ENCODE peak calls at places on chromosome 11, in ten cellular contexts. Q is Panc1; V is ovary; A is Calu3; G is WTC11; I is sigmoid colon; E is left lung; R is fibroblast of the aortic adventitia; D is stomach; M is CD8-positive, alpha-beta T cell. K is an unnamed sample.

GRCh38 chr11:16603890-16604783 is 134.3 kb upstream of the C11orf58 start:
- DNase-seq in Q (no peak), V (no peak), A (peak; percentile 51), G (peak; percentile 49), I (peak; percentile 65), E (peak; percentile 44), R (no peak), D (peak; percentile 35), M (no peak), K (peak; percentile 86)

GRCh38 chr11:86799680-86800075 is 664 bp upstream of the PRSS23 start:
- DNase-seq in Q (no peak), V (peak; percentile 24), A (no peak), G (peak; percentile 39), I (peak; percentile 78), E (no peak), R (no peak), D (no peak), M (no peak), K (no peak)

GRCh38 chr11:22459053-22459452 is 120.9 kb downstream of the SLC17A6 start:
- DNase-seq in Q (no peak), V (no peak), A (no peak), G (no peak), I (no peak), E (no peak), R (peak; percentile 16), D (no peak), M (no peak), K (no peak)

GRCh38 chr11:78460468-78460867 is 42.8 kb upstream of the GAB2 start:
- DNase-seq in Q (no peak), V (no peak), A (no peak), G (no peak), I (no peak), E (no peak), R (peak; percentile 9), D (no peak), M (no peak), K (no peak)

GRCh38 chr11:129694966-129695365 is 120.7 kb upstream of the TMEM45B start:
- DNase-seq in Q (no peak), V (no peak), A (no peak), G (no peak), I (no peak), E (no peak), R (no peak), D (no peak), M (no peak), K (no peak)

GRCh38 chr11:61028135-61028729 is 56.8 kb downstream of the CD6 start:
- DNase-seq in Q (no peak), V (no peak), A (peak; percentile 48), G (no peak), I (peak; percentile 51), E (no peak), R (no peak), D (peak; percentile 57), M (peak; percentile 78), K (no peak)

GRCh38 chr11:133530501-133530835 is 1.8 kb downstream of the OPCML start:
- DNase-seq in Q (no peak), V (no peak), A (no peak), G (peak; percentile 70), I (no peak), E (no peak), R (no peak), D (no peak), M (no peak), K (no peak)

GRCh38 chr11:77346906-77347603 is 45.6 kb upstream of the GDPD4 start:
- DNase-seq in Q (no peak), V (no peak), A (no peak), G (no peak), I (no peak), E (no peak), R (peak; percentile 43), D (no peak), M (no peak), K (no peak)

GRCh38 chr11:1786466-1786865 is 22.7 kb upstream of the CTSD start:
- DNase-seq in Q (no peak), V (no peak), A (no peak), G (no peak), I (no peak), E (no peak), R (no peak), D (no peak), M (no peak), K (no peak)

GRCh38 chr11:1782831-1783724 is 19.4 kb upstream of the CTSD start:
- DNase-seq in Q (peak; percentile 66), V (no peak), A (no peak), G (no peak), I (no peak), E (peak; percentile 75), R (peak; percentile 11), D (no peak), M (no peak), K (no peak)

GRCh38 chr11:1785749-1786261 is 22.1 kb upstream of the CTSD start:
- DNase-seq in Q (no peak), V (no peak), A (no peak), G (no peak), I (no peak), E (peak; percentile 75), R (no peak), D (no peak), M (no peak), K (no peak)

GRCh38 chr11:1783725-1784529 is 20.2 kb upstream of the CTSD start:
- DNase-seq in Q (no peak), V (no peak), A (no peak), G (no peak), I (no peak), E (no peak), R (no peak), D (no peak), M (no peak), K (no peak)

GRCh38 chr11:1784761-1785650 is 21.3 kb upstream of the CTSD start:
- DNase-seq in Q (no peak), V (no peak), A (no peak), G (no peak), I (no peak), E (no peak), R (no peak), D (no peak), M (no peak), K (no peak)
- TF ChIP-seq CTCF in Q (no peak), V (no peak), A (no peak), G (no peak), I (no peak), E (no peak), R (no peak), D (no peak), M (no peak), K (no peak)

DNA sequence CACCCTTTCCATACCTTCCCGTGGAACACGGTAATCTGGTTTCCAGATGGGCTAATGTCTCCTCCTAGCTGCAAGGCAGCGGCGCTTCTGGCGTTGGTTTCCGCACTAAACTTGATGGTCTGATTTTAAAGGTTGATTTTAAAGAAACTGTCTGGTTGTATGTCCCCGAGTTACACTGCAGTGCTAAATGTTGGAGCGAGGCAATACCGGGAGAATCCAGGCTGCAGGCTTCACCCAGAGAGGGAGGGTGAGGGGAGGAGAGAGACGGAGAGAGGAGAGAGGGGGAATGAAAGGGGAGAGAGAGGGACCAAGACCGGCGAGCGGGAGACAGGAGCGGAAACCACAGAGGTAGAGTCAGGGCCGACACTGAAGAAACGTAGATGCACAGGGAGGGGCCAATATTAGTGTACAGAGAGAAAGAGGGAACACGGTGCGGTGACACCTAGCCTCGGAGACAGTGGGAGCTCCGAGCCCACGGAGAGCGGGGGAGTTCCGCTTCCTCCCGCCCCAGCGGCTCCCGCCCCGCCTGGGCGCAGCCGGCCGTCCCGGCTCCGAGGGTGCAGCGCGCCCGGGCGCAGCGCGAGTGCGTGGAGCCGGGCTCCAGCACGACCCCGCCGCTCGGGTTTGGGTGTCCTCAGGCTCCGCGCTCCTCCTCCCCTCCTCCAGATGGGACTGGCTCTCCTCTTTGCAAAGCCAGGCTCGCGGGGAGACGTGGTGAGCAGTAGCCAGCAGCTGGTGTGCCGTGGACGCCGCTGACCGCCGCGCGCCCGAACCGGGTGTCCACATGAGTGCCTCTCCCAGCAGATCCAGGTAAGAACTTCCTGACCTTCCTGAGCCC is 71.9 kb upstream of the GRAMD1B start:
- DNase-seq in Q (no peak), V (no peak), A (no peak), G (peak; percentile 38), I (no peak), E (no peak), R (peak; percentile 11), D (no peak), M (no peak), K (no peak)
- TF ChIP-seq CTCF in Q (no peak), V (no peak), A (no peak), G (no peak), I (no peak), E (no peak), R (peak; percentile 14), D (no peak), M (no peak), K (no peak)

DNA sequence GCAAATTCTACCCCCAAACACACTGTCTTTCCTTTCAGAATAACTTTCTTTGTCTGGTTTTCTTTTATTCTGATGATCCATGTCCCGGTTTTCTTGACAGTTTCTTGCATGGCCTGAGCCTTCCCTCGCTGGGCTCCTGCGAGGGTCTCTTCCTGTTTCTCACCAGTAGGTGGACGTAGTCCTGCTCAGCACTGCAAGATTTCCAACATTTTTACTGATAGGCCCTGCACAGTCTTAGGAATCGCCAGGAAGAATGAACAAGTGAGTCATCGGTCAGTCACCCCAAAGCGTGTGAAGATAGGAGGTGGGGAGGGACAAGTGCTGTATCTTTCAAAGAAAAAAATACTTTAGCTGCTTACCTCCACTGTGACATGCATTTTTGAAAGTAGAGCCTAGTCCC is 16.9 kb upstream of the KIRREL3 start:
- DNase-seq in Q (no peak), V (no peak), A (peak; percentile 44), G (peak; percentile 41), I (no peak), E (no peak), R (peak; percentile 45), D (no peak), M (no peak), K (no peak)
- TF ChIP-seq CTCF in Q (peak; percentile 11), V (no peak), A (peak; percentile 31), G (no peak), I (no peak), E (no peak), R (peak; percentile 38), D (no peak), M (no peak), K (no peak)

GRCh38 chr11:120573756-120574354 is 62.3 kb downstream of the GRIK4 start:
- DNase-seq in Q (no peak), V (no peak), A (no peak), G (peak; percentile 6), I (peak; percentile 45), E (no peak), R (no peak), D (no peak), M (no peak), K (no peak)

GRCh38 chr11:120571476-120571875 is 59.9 kb downstream of the GRIK4 start:
- DNase-seq in Q (no peak), V (no peak), A (no peak), G (no peak), I (peak; percentile 44), E (no peak), R (no peak), D (no peak), M (no peak), K (no peak)

GRCh38 chr11:120568572-120569307 is 57.2 kb downstream of the GRIK4 start:
- DNase-seq in Q (no peak), V (no peak), A (no peak), G (no peak), I (peak; percentile 28), E (no peak), R (no peak), D (no peak), M (no peak), K (no peak)

GRCh38 chr11:120566176-120566575 is 54.6 kb downstream of the GRIK4 start:
- DNase-seq in Q (no peak), V (no peak), A (peak; percentile 37), G (no peak), I (no peak), E (no peak), R (no peak), D (no peak), M (no peak), K (no peak)

DNA sequence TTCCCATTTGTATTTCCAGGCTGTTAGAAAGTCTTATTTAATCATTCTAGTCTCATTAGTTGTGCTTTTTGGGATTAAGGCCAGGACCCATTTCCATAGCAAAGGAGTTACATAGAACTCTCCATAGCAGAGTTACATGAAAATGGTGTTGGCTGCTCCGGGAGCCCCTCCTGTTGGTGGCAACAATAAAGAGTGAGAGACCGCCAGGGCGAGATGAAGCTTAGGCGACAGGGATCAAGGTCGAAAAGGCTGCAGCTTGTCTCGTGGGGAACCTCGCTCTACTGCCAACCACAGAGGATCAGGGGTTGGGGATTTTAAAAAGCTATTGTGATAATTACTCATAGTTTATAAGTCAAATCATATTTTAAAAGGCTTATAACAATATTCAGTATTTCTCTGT is 58.4 kb downstream of the GRIK4 start:
- DNase-seq in Q (no peak), V (no peak), A (no peak), G (no peak), I (peak; percentile 46), E (no peak), R (no peak), D (no peak), M (no peak), K (no peak)
- TF ChIP-seq CTCF in Q (no peak), V (no peak), A (no peak), G (no peak), I (no peak), E (no peak), R (no peak), D (no peak), M (no peak), K (no peak)

K was measured in coronary artery.